ENCODE peak calls at places on chromosomes 3 and 15, in nine cellular contexts. L, W, Y, Z, D, I, O, J and G are unnamed samples.

GRCh38 chr3:6120786-6121185 is 740.1 kb upstream of the GRM7 start:
- DNase-seq in L (no peak), W (no peak), Y (no peak), Z (no peak), D (no peak), I (no peak), O (no peak), J (no peak), G (no peak)

GRCh38 chr3:149371001-149371722 is 6.3 kb downstream of the TM4SF1 start:
- DNase-seq in L (no peak), W (no peak), Y (no peak), Z (peak), D (no peak), I (no peak), O (no peak), J (no peak), G (no peak)

GRCh38 chr15:74040115-74040850 is 42.1 kb downstream of the GOLGA6A start:
- DNase-seq in L (no peak), W (peak), Y (peak), Z (no peak), D (no peak), I (peak), O (no peak), J (peak), G (no peak)

GRCh38 chr3:147989344-147989743 is 580.2 kb downstream of the ZIC1 start:
- DNase-seq in L (no peak), W (no peak), Y (no peak), Z (no peak), D (no peak), I (no peak), O (no peak), J (no peak), G (no peak)

GRCh38 chr15:41411441-41411840 is 5.5 kb upstream of the RTF1 start:
- DNase-seq in L (no peak), W (no peak), Y (no peak), Z (no peak), D (no peak), I (no peak), O (no peak), J (no peak), G (no peak)

GRCh38 chr15:60620707-60621106 is 141.8 kb upstream of the ICE2 start:
- DNase-seq in L (no peak), W (no peak), Y (peak), Z (no peak), D (no peak), I (no peak), O (no peak), J (peak), G (no peak)

GRCh38 chr3:167776144-167776685 is 40.7 kb downstream of the SERPINI1 start:
- DNase-seq in L (no peak), W (no peak), Y (no peak), Z (no peak), D (no peak), I (no peak), O (no peak), J (no peak), G (no peak)

GRCh38 chr3:42247576-42248027 is 18.4 kb downstream of the CCK start:
- DNase-seq in L (peak), W (no peak), Y (peak), Z (peak), D (peak), I (peak), O (no peak), J (no peak), G (no peak)

GRCh38 chr3:152719264-152719663 is 115.7 kb upstream of the P2RY1 start:
- DNase-seq in L (no peak), W (no peak), Y (no peak), Z (no peak), D (no peak), I (peak), O (no peak), J (no peak), G (no peak)

GRCh38 chr15:101306341-101307047 is 11.4 kb upstream of the SNRPA1 start:
- DNase-seq in L (no peak), W (no peak), Y (no peak), Z (no peak), D (no peak), I (no peak), O (no peak), J (no peak), G (no peak)

GRCh38 chr3:149965278-149965677 is 5.4 kb downstream of the PFN2 start:
- DNase-seq in L (no peak), W (no peak), Y (no peak), Z (no peak), D (no peak), I (no peak), O (no peak), J (no peak), G (no peak)

GRCh38 chr3:20846792-20847191 is 660.8 kb upstream of the SGO1 start:
- DNase-seq in L (no peak), W (no peak), Y (no peak), Z (peak), D (no peak), I (no peak), O (no peak), J (no peak), G (no peak)

GRCh38 chr3:197168606-197169005 is 129.8 kb downstream of the DLG1 start:
- DNase-seq in L (no peak), W (no peak), Y (no peak), Z (no peak), D (no peak), I (peak), O (no peak), J (no peak), G (no peak)

GRCh38 chr3:108907194-108907593 is 46.5 kb downstream of the GUCA1C start:
- DNase-seq in L (no peak), W (no peak), Y (no peak), Z (no peak), D (no peak), I (no peak), O (no peak), J (no peak), G (no peak)

GRCh38 chr15:31352283-31352880 is 25.7 kb downstream of the KLF13 start:
- DNase-seq in L (peak), W (no peak), Y (peak), Z (no peak), D (no peak), I (no peak), O (no peak), J (no peak), G (no peak)

GRCh38 chr3:21942328-21942727 is 191.3 kb upstream of the ZNF385D start:
- DNase-seq in L (no peak), W (no peak), Y (no peak), Z (no peak), D (no peak), I (no peak), O (no peak), J (no peak), G (no peak)

GRCh38 chr15:29037997-29038700 is 152.4 kb downstream of the APBA2 start:
- DNase-seq in L (no peak), W (no peak), Y (no peak), Z (no peak), D (no peak), I (no peak), O (no peak), J (no peak), G (no peak)

GRCh38 chr3:116140100-116140689 is 305.1 kb downstream of the LSAMP start:
- DNase-seq in L (no peak), W (no peak), Y (no peak), Z (peak), D (no peak), I (peak), O (no peak), J (no peak), G (no peak)

GRCh38 chr3:27224197-27224596 is 145.0 kb downstream of the NEK10 start:
- DNase-seq in L (no peak), W (no peak), Y (no peak), Z (no peak), D (no peak), I (no peak), O (no peak), J (no peak), G (no peak)

GRCh38 chr15:33242165-33242564 is 47.7 kb upstream of the FMN1 start:
- DNase-seq in L (no peak), W (no peak), Y (no peak), Z (peak), D (peak), I (no peak), O (no peak), J (no peak), G (no peak)

GRCh38 chr15:33242669-33243191 is 48.2 kb upstream of the FMN1 start:
- DNase-seq in L (no peak), W (no peak), Y (no peak), Z (no peak), D (no peak), I (peak), O (no peak), J (no peak), G (peak)

GRCh38 chr15:33244471-33244870 is 50.0 kb upstream of the FMN1 start:
- DNase-seq in L (no peak), W (no peak), Y (no peak), Z (no peak), D (no peak), I (no peak), O (no peak), J (no peak), G (peak)

GRCh38 chr15:33243393-33243792 is 48.9 kb upstream of the FMN1 start:
- DNase-seq in L (no peak), W (no peak), Y (no peak), Z (no peak), D (no peak), I (no peak), O (no peak), J (no peak), G (no peak)

GRCh38 chr15:33243869-33244268 is 49.4 kb upstream of the FMN1 start:
- DNase-seq in L (no peak), W (no peak), Y (no peak), Z (peak), D (peak), I (no peak), O (no peak), J (no peak), G (peak)
- TF ChIP-seq EP300 in L (no peak), W (no peak), Y (no peak), Z (no peak), D (peak), I (no peak), O (no peak), J (no peak), G (no peak)

GRCh38 chr3:125602752-125603649 is 7.7 kb upstream of the OSBPL11 start:
- DNase-seq in L (no peak), W (no peak), Y (no peak), Z (no peak), D (no peak), I (no peak), O (no peak), J (no peak), G (no peak)
- TF ChIP-seq CTCF in L (no peak), W (no peak), Y (no peak), Z (no peak), D (no peak), I (no peak), O (no peak), J (no peak), G (no peak)

GRCh38 chr3:45123030-45123429 is 23.1 kb downstream of the CDCP1 start:
- DNase-seq in L (no peak), W (no peak), Y (no peak), Z (no peak), D (peak), I (no peak), O (peak), J (no peak), G (no peak)
- H3K4me3 ChIP-seq in L (no peak), W (no peak), Y (no peak), Z (no peak), D (no peak), I (no peak), O (no peak), J (no peak), G (no peak)

GRCh38 chr3:45182915-45183881 is 37.0 kb upstream of the CDCP1 start:
- DNase-seq in L (peak), W (no peak), Y (peak), Z (peak), D (peak), I (peak), O (no peak), J (no peak), G (no peak)

GRCh38 chr3:45180051-45180450 is 33.9 kb upstream of the CDCP1 start:
- DNase-seq in L (no peak), W (no peak), Y (no peak), Z (no peak), D (no peak), I (no peak), O (no peak), J (no peak), G (no peak)

GRCh38 chr3:45180899-45181298 is 34.7 kb upstream of the CDCP1 start:
- DNase-seq in L (no peak), W (no peak), Y (no peak), Z (no peak), D (no peak), I (no peak), O (no peak), J (no peak), G (no peak)

GRCh38 chr3:45179163-45179562 is 33.0 kb upstream of the CDCP1 start:
- DNase-seq in L (no peak), W (no peak), Y (no peak), Z (no peak), D (no peak), I (no peak), O (no peak), J (no peak), G (no peak)

DNA sequence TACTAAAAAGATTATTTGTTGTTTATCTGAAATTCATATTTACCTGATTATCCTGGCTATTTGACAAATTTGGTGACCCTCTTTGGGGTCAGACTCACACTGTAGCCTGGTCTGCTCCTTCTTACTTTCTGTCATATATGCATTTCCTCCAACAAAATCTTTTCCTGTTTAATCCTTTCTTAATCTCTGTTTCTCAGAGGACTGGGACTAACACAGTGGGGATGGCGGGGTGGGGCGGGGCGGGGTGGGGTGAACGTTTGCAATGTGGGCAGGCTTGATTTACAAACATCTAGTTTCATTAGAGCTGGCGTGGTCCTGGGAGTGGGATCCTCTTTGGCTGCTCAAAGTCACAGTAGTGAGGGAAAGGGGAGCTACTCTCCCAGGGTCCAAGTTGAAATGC is 35.3 kb upstream of the CDCP1 start:
- DNase-seq in L (no peak), W (no peak), Y (no peak), Z (no peak), D (no peak), I (no peak), O (no peak), J (no peak), G (no peak)
- TF ChIP-seq EP300 in L (no peak), W (no peak), Y (no peak), Z (no peak), D (no peak), I (no peak), O (no peak), J (no peak), G (no peak)

DNA sequence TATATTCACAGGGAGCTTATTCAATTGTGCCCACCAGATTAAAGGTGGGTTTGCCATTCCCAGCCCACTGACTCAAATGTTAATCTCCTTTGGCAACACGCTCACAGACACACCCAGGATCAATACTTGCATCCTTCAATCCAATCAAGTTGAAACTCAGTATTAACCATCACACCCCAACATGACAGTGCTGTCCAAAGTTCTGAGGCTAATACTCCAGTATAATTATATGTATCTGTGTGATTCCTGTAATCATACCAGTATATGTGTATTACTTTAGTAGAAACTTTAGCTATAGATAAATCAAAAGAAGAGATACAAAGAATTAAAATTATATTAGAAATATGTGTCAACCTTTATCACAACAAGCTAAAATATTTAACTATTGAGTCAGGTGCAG is 1166.0 kb downstream of the ZPLD1 start:
- DNase-seq in L (no peak), W (no peak), Y (no peak), Z (no peak), D (no peak), I (no peak), O (no peak), J (no peak), G (no peak)
- TF ChIP-seq CTCF in L (no peak), W (no peak), Y (no peak), Z (no peak), D (no peak), I (no peak), O (no peak), J (no peak), G (no peak)

DNA sequence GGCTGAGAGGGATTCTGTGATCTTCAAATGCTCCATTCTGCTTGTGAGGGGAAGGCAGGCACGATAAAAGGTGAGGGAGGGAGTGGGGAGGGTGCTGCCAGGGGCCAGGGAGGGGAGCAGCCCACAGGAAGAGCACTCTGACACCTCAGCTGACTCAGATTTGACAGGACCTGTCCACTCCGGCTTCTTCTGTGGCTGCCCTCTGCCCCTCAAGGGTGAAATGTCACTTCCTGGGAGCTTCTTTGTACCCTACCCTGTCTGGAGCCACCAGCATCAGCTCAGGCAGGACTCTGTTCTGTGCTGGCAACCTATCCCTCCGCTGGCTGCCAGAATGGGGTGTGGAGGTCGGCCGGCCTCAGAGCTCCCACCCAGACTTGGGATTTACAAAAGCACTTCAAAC is 114.0 kb upstream of the HACD2 start:
- DNase-seq in L (no peak), W (no peak), Y (no peak), Z (no peak), D (no peak), I (no peak), O (no peak), J (no peak), G (no peak)
- H3K4me3 ChIP-seq in L (peak), W (peak), Y (peak), Z (no peak), D (no peak), I (no peak), O (no peak), J (peak), G (peak)

DNA sequence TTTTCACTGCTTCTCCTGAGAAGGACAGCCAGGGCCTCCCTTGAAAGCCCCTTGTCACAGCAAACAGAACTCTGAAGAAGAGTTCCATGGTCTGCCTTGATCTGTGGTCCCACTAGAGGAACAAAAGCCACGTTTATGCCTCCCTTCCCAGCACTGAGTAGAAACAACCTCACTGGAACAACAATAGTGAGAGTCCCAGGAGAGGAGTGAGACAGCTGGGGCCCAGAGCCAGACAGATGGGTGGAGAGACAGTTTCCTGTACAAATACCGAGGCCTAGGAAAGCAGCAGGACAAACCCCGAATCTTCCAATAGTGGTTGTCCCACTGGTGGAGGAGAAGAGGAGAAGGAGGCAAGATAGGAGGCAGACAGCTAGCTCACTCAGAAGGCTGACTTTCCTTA is 106.1 kb downstream of the WDR76 start:
- DNase-seq in L (no peak), W (no peak), Y (no peak), Z (no peak), D (no peak), I (no peak), O (no peak), J (no peak), G (no peak)
- TF ChIP-seq EP300 in L (no peak), W (no peak), Y (no peak), Z (no peak), D (no peak), I (no peak), O (no peak), J (no peak), G (no peak)

GRCh38 chr3:45337839-45338470 is 50.4 kb upstream of the LARS2 start:
- DNase-seq in L (no peak), W (no peak), Y (no peak), Z (no peak), D (no peak), I (no peak), O (no peak), J (no peak), G (no peak)

GRCh38 chr3:45345849-45346535 is 42.4 kb upstream of the LARS2 start:
- DNase-seq in L (no peak), W (no peak), Y (no peak), Z (no peak), D (no peak), I (peak), O (no peak), J (no peak), G (no peak)

GRCh38 chr3:45341876-45342275 is 46.5 kb upstream of the LARS2 start:
- DNase-seq in L (no peak), W (no peak), Y (no peak), Z (no peak), D (no peak), I (no peak), O (no peak), J (no peak), G (no peak)

GRCh38 chr3:45347329-45348000 is 40.9 kb upstream of the LARS2 start:
- DNase-seq in L (no peak), W (no peak), Y (no peak), Z (no peak), D (no peak), I (no peak), O (no peak), J (no peak), G (no peak)

GRCh38 chr3:45343947-45344346 is 44.4 kb upstream of the LARS2 start:
- DNase-seq in L (no peak), W (no peak), Y (no peak), Z (peak), D (peak), I (peak), O (no peak), J (no peak), G (no peak)
- TF ChIP-seq CTCF in L (no peak), W (no peak), Y (no peak), Z (no peak), D (no peak), I (peak), O (no peak), J (no peak), G (no peak)

GRCh38 chr15:21260966-21261395 is 179.3 kb downstream of the POTEB3 start:
- DNase-seq in L (no peak), W (no peak), Y (no peak), Z (no peak), D (no peak), I (no peak), O (no peak), J (peak), G (no peak)
- H3K4me3 ChIP-seq in L (no peak), W (no peak), Y (no peak), Z (no peak), D (no peak), I (no peak), O (no peak), J (no peak), G (no peak)

GRCh38 chr3:24157106-24157505 is 212.0 kb downstream of the NR1D2 start:
- DNase-seq in L (no peak), W (no peak), Y (no peak), Z (no peak), D (no peak), I (no peak), O (no peak), J (no peak), G (no peak)

GRCh38 chr3:24161841-24162240 is 216.8 kb downstream of the NR1D2 start:
- DNase-seq in L (no peak), W (no peak), Y (no peak), Z (no peak), D (no peak), I (no peak), O (no peak), J (no peak), G (no peak)

GRCh38 chr3:24158756-24159155 is 213.7 kb downstream of the NR1D2 start:
- DNase-seq in L (no peak), W (no peak), Y (no peak), Z (no peak), D (no peak), I (no peak), O (no peak), J (no peak), G (no peak)

GRCh38 chr3:24156466-24156865 is 211.4 kb downstream of the NR1D2 start:
- DNase-seq in L (no peak), W (no peak), Y (no peak), Z (no peak), D (peak), I (peak), O (no peak), J (no peak), G (no peak)

GRCh38 chr3:24160424-24160823 is 215.3 kb downstream of the NR1D2 start:
- DNase-seq in L (no peak), W (no peak), Y (no peak), Z (no peak), D (no peak), I (no peak), O (no peak), J (no peak), G (no peak)
- TF ChIP-seq EP300 in L (no peak), W (no peak), Y (no peak), Z (no peak), D (no peak), I (no peak), O (no peak), J (no peak), G (no peak)